ENCODE peak calls at places on chromosomes 3 and 15, in six cellular contexts. Z is progenitor cell of endocrine pancreas, H is A549, G is fibroblast of the aortic adventitia, M is heart left ventricle, A is epithelial cell of proximal tubule. O is an unnamed sample.

GRCh38 chr3:85572978-85573377 is 614.2 kb downstream of the CADM2 start:
- DNase-seq in Z (no peak), H (no peak), G (no peak), M (no peak), A (no peak), O (no peak)

GRCh38 chr3:144363856-144364255 is 392.2 kb downstream of the DIPK2A start:
- DNase-seq in Z (no peak), H (no peak), G (no peak), M (no peak), A (no peak), O (no peak)

GRCh38 chr15:93422476-93422875 is 333.5 kb upstream of the RGMA start:
- DNase-seq in Z (no peak), H (no peak), G (no peak), M (no peak), A (no peak), O (no peak)

GRCh38 chr3:97736928-97737327 is 27.6 kb upstream of the ARL6 start:
- DNase-seq in Z (no peak), H (no peak), G (no peak), M (no peak), A (peak), O (peak)

GRCh38 chr3:18730491-18730890 is 305.4 kb upstream of the SATB1 start:
- DNase-seq in Z (no peak), H (no peak), G (no peak), M (no peak), A (no peak), O (no peak)

GRCh38 chr15:89179966-89180875 is 41.2 kb downstream of the RLBP1 start:
- DNase-seq in Z (no peak), H (no peak), G (peak), M (no peak), A (no peak), O (no peak)

GRCh38 chr3:61954097-61954528 is 392.7 kb downstream of the PTPRG start:
- DNase-seq in Z (no peak), H (no peak), G (peak), M (no peak), A (no peak), O (no peak)

GRCh38 chr3:46276497-46277099 is 34.3 kb downstream of the CCR3 start:
- DNase-seq in Z (peak), H (peak), G (no peak), M (peak), A (no peak), O (peak)

GRCh38 chr3:194255252-194256039 is 95.7 kb downstream of the CPN2 start:
- DNase-seq in Z (no peak), H (no peak), G (no peak), M (peak), A (no peak), O (peak)

GRCh38 chr3:105538483-105538882 is 171.8 kb downstream of the ALCAM start:
- DNase-seq in Z (no peak), H (no peak), G (no peak), M (no peak), A (no peak), O (no peak)

GRCh38 chr15:77650285-77650684 is 17.6 kb upstream of the LINGO1 start:
- DNase-seq in Z (no peak), H (peak), G (no peak), M (no peak), A (no peak), O (peak)
- TF ChIP-seq CTCF in Z (peak), H (peak), G (peak), M (no peak), A (peak), O (peak)

GRCh38 chr15:98438907-98439306 is 209.4 kb upstream of the IGF1R start:
- DNase-seq in Z (no peak), H (no peak), G (no peak), M (no peak), A (no peak), O (no peak)
- TF ChIP-seq CTCF in Z (no peak), H (no peak), G (no peak), M (no peak), A (no peak), O (no peak)

DNA sequence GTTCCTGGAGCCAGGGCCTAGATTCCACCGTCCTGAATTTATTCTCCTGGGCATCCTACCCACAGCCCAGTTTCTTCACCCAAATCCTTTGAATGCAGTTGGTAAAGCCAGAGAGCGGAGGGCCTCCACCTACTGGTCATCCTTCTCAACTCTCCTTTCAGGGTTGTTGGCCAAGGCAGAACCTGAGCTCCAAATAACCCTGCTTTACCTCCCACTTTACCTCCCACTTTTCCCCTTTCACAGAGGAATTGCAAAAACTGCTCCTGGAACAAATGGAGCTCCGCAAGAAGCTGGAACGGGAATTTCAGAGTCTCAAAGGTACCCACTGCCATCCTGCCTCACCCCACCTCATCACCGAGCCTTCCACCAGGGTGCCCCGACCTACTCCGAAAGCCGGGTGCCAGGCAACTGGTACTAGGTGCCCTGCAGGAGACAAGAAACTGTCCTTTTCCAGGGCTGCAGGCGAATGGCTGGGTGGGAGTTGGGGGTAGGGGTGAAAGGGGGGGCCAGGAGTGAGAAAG is 6.8 kb downstream of the SKOR1 start:
- DNase-seq in Z (no peak), H (peak), G (peak), M (no peak), A (no peak), O (no peak)
- TF ChIP-seq CTCF in Z (peak), H (peak), G (no peak), M (no peak), A (peak), O (peak)

GRCh38 chr15:56286213-56286612 is 42.5 kb upstream of the RFX7 start:
- DNase-seq in Z (no peak), H (peak), G (no peak), M (no peak), A (no peak), O (no peak)
- TF ChIP-seq CTCF in Z (no peak), H (peak), G (no peak), M (no peak), A (peak), O (no peak)

DNA sequence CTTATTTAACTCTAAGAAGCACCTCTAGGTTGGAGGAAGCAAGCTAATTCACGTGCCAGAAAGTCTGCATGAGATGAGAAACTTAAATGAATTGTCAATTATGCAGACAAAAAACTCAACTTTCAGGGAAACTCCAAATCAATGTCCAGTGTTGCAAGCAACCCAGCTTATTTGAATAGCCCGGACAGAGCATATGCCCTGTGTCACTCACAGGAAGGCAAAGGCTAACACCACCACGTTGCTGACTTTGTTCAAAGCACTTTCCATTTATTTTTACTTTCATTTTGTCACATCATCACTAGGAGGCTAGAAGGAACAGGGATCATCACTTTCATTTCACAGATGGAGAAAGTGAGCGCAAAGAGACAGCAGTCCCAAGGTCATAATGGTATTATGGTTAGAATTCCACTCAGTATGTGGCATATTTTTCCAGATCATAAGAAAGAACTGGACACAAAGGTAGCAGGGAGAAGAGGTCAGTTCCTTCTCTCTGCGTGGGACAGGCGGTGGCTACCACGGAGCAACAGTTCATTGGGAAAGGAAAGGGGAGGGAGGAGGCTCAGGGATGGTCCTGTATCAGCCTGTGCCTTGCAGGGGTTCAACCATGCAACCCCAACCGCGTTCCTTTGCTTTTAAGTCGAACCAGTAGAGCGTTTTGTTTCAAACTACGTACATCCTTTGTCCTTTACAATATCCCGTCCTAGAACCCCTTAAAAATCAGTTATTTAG is 1.2 kb downstream of the HEG1 start:
- DNase-seq in Z (no peak), H (peak), G (peak), M (no peak), A (no peak), O (no peak)
- TF ChIP-seq CTCF in Z (no peak), H (no peak), G (peak), M (no peak), A (no peak), O (no peak)

GRCh38 chr3:173870976-173871375 is 473.4 kb downstream of the NLGN1 start:
- DNase-seq in Z (no peak), H (no peak), G (no peak), M (no peak), A (no peak), O (no peak)

GRCh38 chr3:173875790-173876189 is 478.2 kb downstream of the NLGN1 start:
- DNase-seq in Z (no peak), H (no peak), G (no peak), M (no peak), A (no peak), O (no peak)

DNA sequence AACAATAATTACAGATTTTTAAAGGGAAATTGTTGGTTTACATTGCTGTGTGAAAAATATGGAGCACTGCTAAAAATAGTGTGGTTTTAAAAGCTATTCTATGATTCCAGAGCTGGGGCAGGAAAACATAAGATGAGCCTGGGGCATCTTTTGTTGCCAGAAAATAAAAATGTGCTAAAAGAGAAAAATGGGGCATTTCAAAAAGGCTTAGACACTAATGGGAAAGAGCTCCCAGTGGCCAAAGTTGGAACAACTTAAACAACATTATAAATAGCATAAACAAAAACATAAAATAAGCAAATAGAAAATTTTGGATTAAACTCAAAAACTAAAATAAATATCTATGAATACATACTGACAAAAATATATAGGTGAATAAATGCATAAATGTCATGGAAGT is 478.9 kb downstream of the NLGN1 start:
- DNase-seq in Z (no peak), H (no peak), G (no peak), M (no peak), A (no peak), O (no peak)
- TF ChIP-seq CTCF in Z (peak), H (no peak), G (peak), M (peak), A (peak), O (peak)

GRCh38 chr3:145812396-145812795 is 348.6 kb downstream of the PLOD2 start:
- DNase-seq in Z (no peak), H (no peak), G (no peak), M (no peak), A (no peak), O (no peak)

DNA sequence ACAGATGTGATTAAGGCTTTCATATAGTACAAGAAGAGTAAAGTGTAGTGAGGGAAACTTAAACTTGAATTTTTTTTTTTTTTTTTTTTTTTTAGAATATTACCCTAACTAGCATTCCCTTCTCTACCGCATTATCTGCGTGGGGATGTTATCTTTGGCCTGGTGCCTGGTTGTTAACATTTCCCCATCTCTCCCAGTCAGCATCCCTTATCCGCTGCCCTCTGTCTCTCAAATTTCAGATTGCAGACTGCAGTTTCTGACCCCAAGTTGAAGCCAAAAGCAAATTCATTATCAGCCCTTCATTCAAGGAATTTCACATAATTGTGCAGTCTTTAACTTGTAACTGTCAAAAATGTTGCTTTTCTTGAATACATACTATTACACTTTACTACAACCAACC is 353.0 kb downstream of the PLOD2 start:
- DNase-seq in Z (no peak), H (peak), G (peak), M (no peak), A (no peak), O (no peak)
- TF ChIP-seq CTCF in Z (peak), H (peak), G (peak), M (no peak), A (peak), O (peak)

DNA sequence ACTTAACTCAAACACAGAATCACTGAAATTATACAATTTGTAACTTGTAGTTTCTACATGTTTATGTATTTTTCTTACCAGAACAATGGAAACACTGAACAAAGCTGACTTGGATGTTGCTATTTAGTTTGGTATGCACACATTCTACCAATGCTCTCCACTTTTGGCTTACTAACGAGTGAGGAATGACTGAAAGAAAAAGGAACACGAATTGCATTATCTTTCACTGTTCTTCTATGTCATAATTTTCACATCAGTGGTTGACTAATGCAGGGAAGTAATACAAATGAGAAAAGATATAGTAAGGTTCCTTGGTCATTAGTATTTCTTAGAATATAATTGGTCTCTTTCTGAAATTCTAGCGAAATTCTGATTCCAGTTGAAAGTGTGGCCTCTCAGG is 9.8 kb upstream of the CNTN3 start:
- DNase-seq in Z (no peak), H (no peak), G (peak), M (no peak), A (no peak), O (no peak)
- TF ChIP-seq CTCF in Z (no peak), H (no peak), G (no peak), M (no peak), A (no peak), O (no peak)

O was measured in nephron progenitor cell.